ENCODE peak calls at places on chromosomes 6 and 20, in six cellular contexts. P is M059J, O is mesendoderm, R is HEK293T, L is psoas muscle, I is GM23338. V is an unnamed sample.

GRCh38 chr6:76886900-76887299 is 576.4 kb downstream of the HTR1B start:
- DNase-seq in R (no peak), P (no peak), I (no peak), O (no peak), L (no peak), V (no peak)

GRCh38 chr6:36851149-36851614 is 11.9 kb upstream of the CPNE5 start:
- DNase-seq in O (peak; percentile 71), L (no peak), P (peak; percentile 92), R (peak; percentile 64), I (peak; percentile 86), V (no peak)

GRCh38 chr6:169310983-169311382 is 57.3 kb upstream of the THBS2 start:
- DNase-seq in I (no peak), L (no peak), R (no peak), O (no peak), P (no peak), V (no peak)

GRCh38 chr20:2236266-2236665 is 59.5 kb upstream of the TGM3 start:
- DNase-seq in O (no peak), I (no peak), R (no peak), L (no peak), P (no peak), V (no peak)

GRCh38 chr6:22747576-22747975 is 178.2 kb downstream of the HDGFL1 start:
- DNase-seq in O (no peak), R (no peak), L (no peak), I (no peak), P (no peak), V (no peak)

GRCh38 chr6:1464796-1465348 is 75.5 kb downstream of the FOXF2 start:
- DNase-seq in O (no peak), L (no peak), R (no peak), I (no peak), P (no peak), V (no peak)

GRCh38 chr6:153170511-153170910 is 39.4 kb upstream of the RGS17 start:
- DNase-seq in R (no peak), I (no peak), P (peak; percentile 86), L (no peak), O (peak; percentile 42), V (no peak)

GRCh38 chr20:61589055-61589385 is 337.0 kb downstream of the CDH4 start:
- DNase-seq in L (no peak), P (peak; percentile 84), R (no peak), O (peak; percentile 48), I (no peak), V (no peak)

GRCh38 chr20:61300741-61301140 is 48.7 kb downstream of the CDH4 start:
- DNase-seq in O (no peak), I (no peak), P (no peak), R (no peak), L (no peak), V (no peak)

GRCh38 chr6:92779758-92780157 is 639.6 kb downstream of the EPHA7 start:
- DNase-seq in P (peak; percentile 1), I (no peak), L (no peak), R (no peak), O (no peak), V (peak; percentile 47)

GRCh38 chr6:148508401-148509151 is 165.9 kb downstream of the SASH1 start:
- DNase-seq in P (peak; percentile 78), O (peak; percentile 70), R (no peak), L (no peak), I (peak; percentile 51), V (no peak)

GRCh38 chr20:2349801-2350200 is 30.9 kb upstream of the TGM6 start:
- DNase-seq in O (peak; percentile 85), P (peak; percentile 90), I (no peak), R (no peak), L (no peak), V (no peak)

GRCh38 chr6:99276747-99277146 is 72.7 kb downstream of the FAXC start:
- DNase-seq in O (peak; percentile 61), I (no peak), P (peak; percentile 64), R (no peak), L (no peak), V (no peak)

GRCh38 chr6:37083243-37084138 is 78.0 kb downstream of the FGD2 start:
- DNase-seq in R (no peak), O (peak; percentile 44), L (peak; percentile 67), P (peak; percentile 45), I (no peak), V (peak; percentile 83)

GRCh38 chr6:16766043-16766521 is 4.8 kb upstream of the ATXN1 start:
- DNase-seq in I (no peak), O (no peak), R (no peak), P (peak; percentile 100), L (no peak), V (no peak)

GRCh38 chr6:166010136-166010535 is 157.5 kb downstream of the TBXT start:
- DNase-seq in P (no peak), R (no peak), L (no peak), O (no peak), I (no peak), V (no peak)

GRCh38 chr20:49948809-49949507 is 12.8 kb downstream of the RNF114 start:
- DNase-seq in R (no peak), L (no peak), P (peak; percentile 97), O (no peak), I (no peak), V (no peak)

GRCh38 chr6:148846778-148847761 is 100.2 kb downstream of the UST start:
- DNase-seq in I (no peak), R (no peak), L (no peak), P (no peak), O (no peak), V (no peak)

GRCh38 chr6:101070044-101070608 is 189.0 kb upstream of the ASCC3 start:
- DNase-seq in R (no peak), O (no peak), L (no peak), P (no peak), I (no peak), V (no peak)